ENCODE peak calls at places on chromosomes 5 and 9, in five cellular contexts. F is CD4-positive, alpha-beta T cell; U is HCT116; C is Right ventricle myocardium superior; Z is NCI-H1417. T is an unnamed sample.

GRCh38 chr9:70108181-70108580 is 64.5 kb downstream of the MAMDC2 start:
- DNase-seq in F (no peak), U (no peak), C (no peak), Z (no peak), T (no peak)

GRCh38 chr9:134125413-134126095 is 10.3 kb upstream of the WDR5 start:
- DNase-seq in F (no peak), U (no peak), C (peak; percentile 41), Z (no peak), T (no peak)

GRCh38 chr5:82440041-82440440 is 161.9 kb upstream of the RPS23 start:
- DNase-seq in F (no peak), U (no peak), C (no peak), Z (no peak), T (no peak)

GRCh38 chr9:113581865-113582697 is 118.6 kb downstream of the RGS3 start:
- DNase-seq in F (peak; percentile 75), U (no peak), C (peak; percentile 86), Z (no peak), T (peak; percentile 71)

GRCh38 chr5:106880656-106881055 is 790.1 kb downstream of the EFNA5 start:
- DNase-seq in F (no peak), U (peak; percentile 23), C (no peak), Z (no peak), T (no peak)

GRCh38 chr9:26462213-26462612 is 430.4 kb downstream of the CAAP1 start:
- DNase-seq in F (no peak), U (no peak), C (no peak), Z (no peak), T (no peak)

GRCh38 chr5:138448481-138449398 is 9.9 kb downstream of the REEP2 start:
- DNase-seq in F (no peak), U (no peak), C (no peak), Z (peak; percentile 80), T (no peak)

GRCh38 chr9:136088939-136089696 is 6.0 kb downstream of the NACC2 start:
- DNase-seq in F (no peak), U (no peak), C (peak; percentile 49), Z (peak; percentile 57), T (no peak)

GRCh38 chr5:32190094-32190493 is 16.0 kb upstream of the GOLPH3 start:
- DNase-seq in F (no peak), U (no peak), C (peak; percentile 76), Z (no peak), T (no peak)

GRCh38 chr9:99964336-99964735 is 57.9 kb downstream of the STX17 start:
- DNase-seq in F (no peak), U (no peak), C (no peak), Z (no peak), T (no peak)

GRCh38 chr5:137566118-137566541 is 67.0 kb upstream of the SPOCK1 start:
- DNase-seq in F (no peak), U (no peak), C (no peak), Z (no peak), T (no peak)

GRCh38 chr5:125196479-125197183 is 450.2 kb upstream of the ZNF608 start:
- DNase-seq in F (no peak), U (no peak), C (no peak), Z (no peak), T (no peak)

GRCh38 chr5:76854644-76855043 is 4.8 kb downstream of the S100Z start:
- DNase-seq in F (no peak), U (no peak), C (no peak), Z (no peak), T (no peak)

GRCh38 chr5:169121631-169122420 is 179.1 kb downstream of the SLIT3 start:
- DNase-seq in F (no peak), U (no peak), C (no peak), Z (no peak), T (no peak)

GRCh38 chr5:141508808-141509611 is 20.1 kb downstream of the PCDHGC5 start:
- DNase-seq in F (no peak), U (no peak), C (peak; percentile 78), Z (peak; percentile 35), T (no peak)

GRCh38 chr5:31847354-31847753 is 208.4 kb downstream of the PDZD2 start:
- DNase-seq in F (no peak), U (no peak), C (peak; percentile 48), Z (no peak), T (no peak)

GRCh38 chr9:31486630-31487029 is 897.8 kb upstream of the ACO1 start:
- DNase-seq in F (no peak), U (no peak), C (no peak), Z (no peak), T (no peak)